ENCODE peak calls at places on chromosome 6, in four cellular contexts. S, Q, F and C are unnamed samples.

GRCh38 chr6:119346450-119346849 is 3.1 kb downstream of the MAN1A1 start:
- DNase-seq in Q (no peak), S (no peak), F (no peak), C (no peak)

GRCh38 chr6:48891308-48891707 is 571.7 kb downstream of the MMUT start:
- DNase-seq in S (no peak), Q (no peak), F (no peak), C (no peak)

GRCh38 chr6:21354805-21355238 is 238.7 kb upstream of the SOX4 start:
- DNase-seq in F (no peak), Q (no peak), S (no peak), C (peak; percentile 28)

GRCh38 chr6:116396451-116396850 is 25.7 kb downstream of the DSE start:
- DNase-seq in S (no peak), F (no peak), Q (no peak), C (no peak)

GRCh38 chr6:51788121-51788520 is 299.3 kb downstream of the PKHD1 start:
- DNase-seq in Q (no peak), F (no peak), S (no peak), C (no peak)

GRCh38 chr6:31792741-31793140 is 2.8 kb downstream of the VARS1 start:
- DNase-seq in S (no peak), Q (no peak), F (no peak), C (no peak)

GRCh38 chr6:145247677-145248419 is 487.5 kb downstream of the EPM2A start:
- DNase-seq in F (no peak), Q (no peak), S (no peak), C (no peak)

GRCh38 chr6:148799647-148800046 is 52.8 kb downstream of the UST start:
- DNase-seq in F (no peak), S (no peak), Q (no peak), C (no peak)

GRCh38 chr6:34201455-34202098 is 35.1 kb upstream of the HMGA1 start:
- DNase-seq in Q (no peak), F (no peak), S (no peak), C (no peak)

GRCh38 chr6:136846046-136846445 is 23.7 kb downstream of the PEX7 start:
- DNase-seq in S (no peak), F (peak; percentile 43), Q (no peak), C (peak; percentile 37)

GRCh38 chr6:127299522-127300240 is 33.0 kb downstream of the RNF146 start:
- DNase-seq in Q (no peak), F (no peak), S (no peak), C (no peak)

GRCh38 chr6:125066964-125067363 is 86.6 kb upstream of the TPD52L1 start:
- DNase-seq in F (no peak), Q (no peak), S (no peak), C (no peak)

GRCh38 chr6:84764332-84765049 is at the start of gene TBX18:
- DNase-seq in F (peak; percentile 39), Q (peak; percentile 29), S (peak; percentile 91), C (no peak)

GRCh38 chr6:129500958-129501381 is 209.0 kb downstream of the ARHGAP18 start:
- DNase-seq in Q (no peak), S (no peak), F (no peak), C (no peak)

GRCh38 chr6:28657756-28658465 is 132.2 kb downstream of the GPX5 start:
- DNase-seq in F (no peak), Q (no peak), S (no peak), C (no peak)

GRCh38 chr6:6910734-6911295 is 196.9 kb upstream of the RREB1 start:
- DNase-seq in F (no peak), Q (no peak), S (no peak), C (no peak)

GRCh38 chr6:26240981-26241770 is 123.8 kb upstream of the BTN3A2 start:
- DNase-seq in Q (no peak), S (no peak), F (no peak), C (no peak)

DNA sequence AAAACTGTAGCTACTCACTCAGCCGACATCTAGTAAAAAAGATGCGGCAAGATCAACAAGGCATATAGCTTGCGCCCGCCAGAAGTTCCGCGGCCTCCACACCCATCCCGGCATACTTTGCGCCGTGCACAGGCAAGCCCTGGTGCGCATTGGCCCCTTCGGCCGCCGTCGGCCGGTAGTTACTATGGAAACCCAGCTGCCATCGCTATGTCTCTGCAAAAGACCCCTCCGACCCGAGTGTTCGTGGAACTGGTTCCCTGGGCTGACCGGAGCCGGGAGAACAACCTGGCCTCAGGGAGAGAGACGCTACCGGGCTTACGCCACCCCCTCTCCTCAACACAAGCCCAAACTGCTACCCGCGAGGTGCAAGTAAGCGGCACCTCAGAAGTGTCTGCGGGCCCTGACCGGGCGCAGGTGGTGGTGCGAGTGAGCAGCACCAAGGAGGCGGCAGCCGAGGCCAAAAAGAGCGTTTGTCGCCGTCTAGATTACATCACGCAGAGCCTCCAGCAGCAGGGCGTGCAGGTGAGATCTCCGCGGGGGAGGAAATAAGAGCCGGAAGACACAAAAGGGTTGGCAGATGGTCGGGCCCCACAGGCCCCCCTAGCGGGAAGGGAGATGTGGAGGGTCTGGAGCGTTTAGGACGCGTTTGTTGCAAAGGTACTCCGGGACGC is at the start of gene IRAK1BP1:
- DNase-seq in Q (peak; percentile 87), F (peak; percentile 82), S (peak; percentile 85), C (peak; percentile 81)
- TF ChIP-seq POLR2A in Q (no peak), F (no peak), S (no peak), C (no peak)

DNA sequence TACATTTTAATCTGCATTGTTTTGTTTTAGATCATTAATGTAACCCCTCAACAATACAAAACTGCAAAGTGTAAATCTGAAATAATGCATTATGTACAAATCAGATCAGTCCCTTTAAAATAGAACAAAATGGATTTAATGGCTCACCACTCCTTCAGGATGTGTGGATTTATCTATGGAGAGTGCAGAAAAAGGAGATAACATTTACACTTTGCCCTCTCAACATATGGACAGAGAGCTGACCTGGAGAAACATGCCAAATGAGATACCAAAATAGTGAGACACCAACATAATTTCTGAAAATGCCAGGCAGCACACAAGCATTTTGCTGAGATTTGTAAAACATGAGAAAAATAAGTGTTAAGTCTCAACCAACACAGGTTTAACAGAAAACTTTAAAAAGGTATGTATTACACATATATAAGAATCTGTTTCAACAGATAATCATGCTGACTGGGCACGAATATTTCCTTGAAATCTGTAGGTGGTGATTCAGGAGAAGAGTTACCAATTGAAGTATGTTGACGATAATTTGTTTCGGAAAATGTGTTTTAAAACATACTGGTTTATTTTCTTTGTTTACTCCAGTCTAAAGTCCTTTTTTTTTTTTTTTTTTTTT is 145.2 kb downstream of the REV3L start:
- DNase-seq in Q (no peak), S (no peak), F (no peak), C (no peak)
- H3K36me3 ChIP-seq in Q (no peaks in the 10 kb centered on the region), S (no peaks in the 10 kb centered on the region), F (peaks cover 46% of the 10 kb centered on the region), C (no peaks in the 10 kb centered on the region)

DNA sequence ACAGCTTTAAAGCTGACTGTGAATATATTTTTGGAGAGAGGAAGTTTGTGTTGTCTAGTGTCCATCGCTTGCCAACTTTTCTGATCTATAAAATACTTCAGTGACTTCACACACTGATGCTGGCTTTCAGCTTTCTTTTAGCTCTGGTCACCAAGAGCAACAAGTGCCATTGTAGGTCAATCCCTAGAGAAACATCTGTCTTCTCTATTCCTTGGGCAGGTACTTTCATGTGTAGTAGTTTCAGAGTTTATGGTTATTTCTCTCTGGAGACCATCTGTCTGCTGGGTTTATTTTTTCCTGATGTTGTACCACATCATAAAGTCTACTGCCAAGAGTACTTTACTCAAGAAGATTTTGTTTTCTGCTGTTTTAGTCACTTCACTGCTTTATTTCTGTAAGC is 249.9 kb downstream of the KHDC1L start:
- DNase-seq in F (no peak), Q (no peak), S (no peak), C (no peak)
- TF ChIP-seq CTCF in F (no peak), Q (no peak), S (no peak), C (no peak)

GRCh38 chr6:150749091-150749670 is 116.3 kb upstream of the MTHFD1L start:
- DNase-seq in F (no peak), Q (no peak), S (no peak), C (no peak)
- TF ChIP-seq POLR2A in F (no peak), Q (no peak), S (no peak), C (no peak)

DNA sequence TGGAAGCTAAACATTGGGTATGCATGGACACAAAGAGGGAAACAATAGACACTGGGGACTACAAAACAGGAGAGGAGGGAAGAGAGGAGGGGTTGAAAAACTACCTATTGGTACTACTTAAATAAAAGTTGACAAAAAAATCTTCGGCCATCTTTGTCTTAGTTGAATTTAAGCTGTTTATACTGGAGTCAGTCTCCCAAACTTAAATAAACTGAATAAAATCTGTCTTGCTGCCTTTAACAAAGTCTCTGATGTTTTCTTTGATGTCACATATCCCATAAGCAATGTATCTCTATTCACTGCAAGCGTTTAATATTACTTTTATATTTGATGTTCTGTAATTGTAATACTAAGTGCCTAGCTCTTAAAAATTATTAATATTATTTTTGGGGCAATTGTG is 409.2 kb upstream of the EPHA7 start:
- DNase-seq in F (no peak), Q (no peak), S (no peak), C (no peak)
- H3K36me3 ChIP-seq in F (no peaks in the 10 kb centered on the region), Q (no peaks in the 10 kb centered on the region), S (no peaks in the 10 kb centered on the region), C (no peaks in the 10 kb centered on the region)

GRCh38 chr6:11596640-11597237 is 59.2 kb downstream of the TMEM170B start:
- DNase-seq in Q (no peak), F (no peak), S (no peak), C (no peak)

GRCh38 chr6:11592289-11592906 is 54.8 kb downstream of the TMEM170B start:
- DNase-seq in F (no peak), S (peak; percentile 41), Q (no peak), C (no peak)

GRCh38 chr6:11593096-11593495 is 55.5 kb downstream of the TMEM170B start:
- DNase-seq in F (no peak), S (no peak), Q (no peak), C (no peak)

GRCh38 chr6:11598687-11599086 is 61.1 kb downstream of the TMEM170B start:
- DNase-seq in Q (no peak), F (no peak), S (no peak), C (no peak)

DNA sequence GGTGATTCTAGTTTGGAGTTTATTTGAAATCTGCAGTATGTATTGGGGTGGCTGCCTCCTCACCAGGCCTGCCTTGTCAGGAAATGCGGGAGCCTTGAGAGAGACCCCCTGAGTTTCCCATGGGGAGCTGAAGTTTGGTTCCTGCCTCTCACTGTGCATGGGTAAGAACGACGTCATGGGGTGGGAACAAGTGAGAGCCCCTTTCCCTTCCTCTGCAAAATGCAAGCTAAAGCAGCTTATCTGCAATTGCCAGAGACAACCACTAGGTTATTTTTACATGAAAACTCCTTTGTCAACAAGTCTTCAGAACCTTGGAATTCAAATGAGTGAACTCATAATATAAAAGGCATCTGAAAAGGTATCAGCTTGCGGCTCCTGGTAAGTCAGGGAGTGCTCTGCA is 58.4 kb downstream of the TMEM170B start:
- DNase-seq in S (no peak), F (no peak), Q (no peak), C (no peak)
- TF ChIP-seq CTCF in S (peak; percentile 7), F (no peak), Q (no peak), C (no peak)

GRCh38 chr6:10531513-10531912 is 10.4 kb downstream of the GCNT2 start:
- DNase-seq in Q (no peak), S (no peak), F (no peak), C (no peak)
- TF ChIP-seq POLR2A in Q (no peak), S (no peak), F (no peak), C (no peak)

GRCh38 chr6:157065366-157065765 is 258.0 kb downstream of the TMEM242 start:
- DNase-seq in F (no peak), Q (no peak), S (no peak), C (no peak)
- H3K36me3 ChIP-seq in F (no peaks in the 10 kb centered on the region), Q (no peaks in the 10 kb centered on the region), S (no peaks in the 10 kb centered on the region), C (no peaks in the 10 kb centered on the region)